ENCODE peak calls at places on chromosomes 6 and 20, in eight cellular contexts. One of them, this sample, is unnamed.

GRCh38 chr6:158184598-158184997 is 16.4 kb downstream of the GTF2H5 start:
- DNase-seq in psoas muscle: no peak
- DNase-seq in left ventricle myocardium inferior: no peak
- DNase-seq in bronchial epithelial cell: no peak
- DNase-seq in GM13976: no peak
- DNase-seq in progenitor cell of endocrine pancreas: no peak
- DNase-seq in stomach: no peak
- DNase-seq in AG09309: no peak
- DNase-seq in this sample: no peak

GRCh38 chr6:153595903-153596302 is 443.1 kb upstream of the OPRM1 start:
- DNase-seq in stomach: no peak
- DNase-seq in bronchial epithelial cell: peak; percentile 81
- DNase-seq in GM13976: no peak
- DNase-seq in progenitor cell of endocrine pancreas: no peak
- DNase-seq in left ventricle myocardium inferior: no peak
- DNase-seq in psoas muscle: no peak
- DNase-seq in AG09309: no peak
- DNase-seq in this sample: no peak

GRCh38 chr6:118012944-118013343 is 105.9 kb downstream of the SLC35F1 start:
- DNase-seq in left ventricle myocardium inferior: no peak
- DNase-seq in psoas muscle: no peak
- DNase-seq in stomach: no peak
- DNase-seq in AG09309: no peak
- DNase-seq in GM13976: no peak
- DNase-seq in progenitor cell of endocrine pancreas: no peak
- DNase-seq in bronchial epithelial cell: no peak
- DNase-seq in this sample: no peak

GRCh38 chr6:145904878-145905277 is 59.3 kb downstream of the SHPRH start:
- DNase-seq in AG09309: no peak
- DNase-seq in GM13976: no peak
- DNase-seq in psoas muscle: no peak
- DNase-seq in left ventricle myocardium inferior: no peak
- DNase-seq in bronchial epithelial cell: no peak
- DNase-seq in stomach: no peak
- DNase-seq in progenitor cell of endocrine pancreas: no peak
- DNase-seq in this sample: no peak

GRCh38 chr6:27505209-27506027 is 32.5 kb upstream of the ZNF184 start:
- DNase-seq in left ventricle myocardium inferior: no peak
- DNase-seq in psoas muscle: no peak
- DNase-seq in progenitor cell of endocrine pancreas: no peak
- DNase-seq in GM13976: no peak
- DNase-seq in stomach: no peak
- DNase-seq in bronchial epithelial cell: peak; percentile 88
- DNase-seq in AG09309: no peak
- DNase-seq in this sample: peak; percentile 25

GRCh38 chr6:39078695-39079094 is 30.1 kb downstream of the GLP1R start:
- DNase-seq in bronchial epithelial cell: no peak
- DNase-seq in GM13976: peak; percentile 11
- DNase-seq in AG09309: no peak
- DNase-seq in progenitor cell of endocrine pancreas: no peak
- DNase-seq in left ventricle myocardium inferior: no peak
- DNase-seq in psoas muscle: no peak
- DNase-seq in stomach: no peak
- DNase-seq in this sample: no peak

GRCh38 chr6:53410508-53411258 is 61.9 kb upstream of the ELOVL5 start:
- DNase-seq in stomach: peak; percentile 33
- DNase-seq in progenitor cell of endocrine pancreas: no peak
- DNase-seq in bronchial epithelial cell: peak; percentile 38
- DNase-seq in psoas muscle: peak; percentile 33
- DNase-seq in GM13976: peak; percentile 54
- DNase-seq in AG09309: no peak
- DNase-seq in left ventricle myocardium inferior: peak; percentile 42
- DNase-seq in this sample: peak; percentile 52

GRCh38 chr20:56157530-56158203 is 90.9 kb upstream of the MC3R start:
- DNase-seq in psoas muscle: no peak
- DNase-seq in stomach: no peak
- DNase-seq in AG09309: no peak
- DNase-seq in left ventricle myocardium inferior: no peak
- DNase-seq in bronchial epithelial cell: no peak
- DNase-seq in GM13976: no peak
- DNase-seq in progenitor cell of endocrine pancreas: no peak
- DNase-seq in this sample: no peak

GRCh38 chr6:73774311-73774766 is 78.3 kb downstream of the CD109 start:
- DNase-seq in psoas muscle: no peak
- DNase-seq in bronchial epithelial cell: peak; percentile 71
- DNase-seq in GM13976: no peak
- DNase-seq in AG09309: peak; percentile 92
- DNase-seq in left ventricle myocardium inferior: peak; percentile 48
- DNase-seq in stomach: no peak
- DNase-seq in progenitor cell of endocrine pancreas: no peak
- DNase-seq in this sample: no peak

GRCh38 chr6:3819161-3820110 is 29.7 kb upstream of the FAM50B start:
- DNase-seq in progenitor cell of endocrine pancreas: no peak
- DNase-seq in bronchial epithelial cell: no peak
- DNase-seq in GM13976: no peak
- DNase-seq in left ventricle myocardium inferior: no peak
- DNase-seq in psoas muscle: no peak
- DNase-seq in AG09309: no peak
- DNase-seq in stomach: no peak
- DNase-seq in this sample: no peak

GRCh38 chr6:127532991-127533390 is 13.9 kb upstream of the MTCL3 start:
- DNase-seq in progenitor cell of endocrine pancreas: no peak
- DNase-seq in GM13976: no peak
- DNase-seq in left ventricle myocardium inferior: no peak
- DNase-seq in AG09309: no peak
- DNase-seq in bronchial epithelial cell: peak; percentile 36
- DNase-seq in stomach: no peak
- DNase-seq in psoas muscle: no peak
- DNase-seq in this sample: no peak

DNA sequence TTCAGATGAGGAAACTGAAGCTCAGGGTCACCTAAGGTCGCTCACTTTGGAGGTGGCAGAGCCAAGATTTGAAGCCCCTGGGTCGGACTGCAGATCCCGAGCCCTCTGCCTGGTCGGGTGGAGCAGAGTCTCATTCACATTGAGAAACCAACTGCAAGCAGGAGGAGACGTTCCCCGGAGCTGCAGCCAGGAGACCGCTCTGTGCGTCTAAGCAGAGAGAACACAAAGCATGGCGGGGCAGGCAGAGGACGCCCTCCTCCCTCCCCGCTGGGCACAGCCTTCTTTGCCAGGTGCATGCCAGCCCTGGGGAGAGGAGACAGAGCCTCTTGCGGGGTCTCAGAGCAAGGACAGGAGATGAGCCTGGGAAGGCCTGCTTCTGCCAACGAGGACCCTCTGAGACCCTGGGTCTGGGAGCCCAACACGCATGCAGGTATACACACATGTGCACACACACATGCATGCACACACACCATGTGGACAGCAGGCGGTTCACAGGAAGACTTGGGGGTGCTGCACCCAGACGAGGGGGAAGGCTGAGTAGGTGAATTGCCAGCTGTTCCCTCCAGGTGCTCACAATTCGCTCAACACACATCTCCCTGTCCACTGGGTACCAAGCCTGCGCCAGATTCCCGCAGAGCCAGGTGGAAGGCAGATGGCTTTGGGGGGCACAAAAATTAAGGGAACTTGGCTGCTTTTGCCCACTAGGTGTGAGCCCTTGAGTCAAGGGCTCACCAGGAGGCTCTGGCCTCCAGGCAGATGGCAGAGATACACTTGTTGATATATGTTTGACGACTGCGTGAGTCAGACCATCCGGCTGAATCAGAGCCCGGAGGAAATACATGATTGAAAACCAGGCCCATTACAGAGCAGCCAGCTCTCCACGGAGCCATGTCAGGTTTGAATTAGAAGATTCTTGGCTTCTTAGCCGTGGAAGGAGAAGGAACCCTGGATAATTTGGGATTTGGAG is 5.5 kb upstream of the NTSR1 start:
- DNase-seq in bronchial epithelial cell: peak; percentile 91
- DNase-seq in GM13976: no peak
- DNase-seq in stomach: peak; percentile 33
- DNase-seq in left ventricle myocardium inferior: no peak
- DNase-seq in AG09309: peak; percentile 64
- DNase-seq in psoas muscle: no peak
- DNase-seq in progenitor cell of endocrine pancreas: no peak
- DNase-seq in this sample: no peak
- TF ChIP-seq CTCF in bronchial epithelial cell: peak; percentile 49
- TF ChIP-seq CTCF in GM13976: no peak
- TF ChIP-seq CTCF in stomach: no peak
- TF ChIP-seq CTCF in left ventricle myocardium inferior: no peak
- TF ChIP-seq CTCF in AG09309: peak; percentile 58
- TF ChIP-seq CTCF in psoas muscle: no peak
- TF ChIP-seq CTCF in progenitor cell of endocrine pancreas: no peak
- TF ChIP-seq CTCF in this sample: no peak

GRCh38 chr6:70551566-70551965 is 15.2 kb upstream of the SDHAF4 start:
- DNase-seq in left ventricle myocardium inferior: no peak
- DNase-seq in GM13976: no peak
- DNase-seq in AG09309: no peak
- DNase-seq in progenitor cell of endocrine pancreas: no peak
- DNase-seq in psoas muscle: no peak
- DNase-seq in stomach: no peak
- DNase-seq in bronchial epithelial cell: no peak
- DNase-seq in this sample: no peak

GRCh38 chr6:70547905-70548304 is 18.8 kb upstream of the SDHAF4 start:
- DNase-seq in bronchial epithelial cell: no peak
- DNase-seq in left ventricle myocardium inferior: no peak
- DNase-seq in AG09309: no peak
- DNase-seq in GM13976: no peak
- DNase-seq in psoas muscle: no peak
- DNase-seq in progenitor cell of endocrine pancreas: no peak
- DNase-seq in stomach: no peak
- DNase-seq in this sample: no peak

GRCh38 chr6:70552974-70553373 is 13.8 kb upstream of the SDHAF4 start:
- DNase-seq in progenitor cell of endocrine pancreas: no peak
- DNase-seq in bronchial epithelial cell: no peak
- DNase-seq in stomach: no peak
- DNase-seq in AG09309: no peak
- DNase-seq in GM13976: no peak
- DNase-seq in psoas muscle: no peak
- DNase-seq in left ventricle myocardium inferior: no peak
- DNase-seq in this sample: no peak

GRCh38 chr6:70549327-70549726 is 17.4 kb upstream of the SDHAF4 start:
- DNase-seq in progenitor cell of endocrine pancreas: no peak
- DNase-seq in GM13976: no peak
- DNase-seq in psoas muscle: no peak
- DNase-seq in AG09309: peak; percentile 13
- DNase-seq in left ventricle myocardium inferior: no peak
- DNase-seq in bronchial epithelial cell: no peak
- DNase-seq in stomach: no peak
- DNase-seq in this sample: no peak

GRCh38 chr6:70547313-70547712 is 19.4 kb upstream of the SDHAF4 start:
- DNase-seq in left ventricle myocardium inferior: no peak
- DNase-seq in bronchial epithelial cell: peak; percentile 11
- DNase-seq in AG09309: peak; percentile 35
- DNase-seq in progenitor cell of endocrine pancreas: no peak
- DNase-seq in psoas muscle: no peak
- DNase-seq in GM13976: no peak
- DNase-seq in stomach: no peak
- DNase-seq in this sample: no peak
- TF ChIP-seq CTCF in left ventricle myocardium inferior: peak; percentile 61
- TF ChIP-seq CTCF in bronchial epithelial cell: peak; percentile 13
- TF ChIP-seq CTCF in AG09309: peak; percentile 74
- TF ChIP-seq CTCF in progenitor cell of endocrine pancreas: peak; percentile 51
- TF ChIP-seq CTCF in psoas muscle: peak; percentile 67
- TF ChIP-seq CTCF in GM13976: peak; percentile 13
- TF ChIP-seq CTCF in stomach: no peak
- TF ChIP-seq CTCF in this sample: peak; percentile 44

DNA sequence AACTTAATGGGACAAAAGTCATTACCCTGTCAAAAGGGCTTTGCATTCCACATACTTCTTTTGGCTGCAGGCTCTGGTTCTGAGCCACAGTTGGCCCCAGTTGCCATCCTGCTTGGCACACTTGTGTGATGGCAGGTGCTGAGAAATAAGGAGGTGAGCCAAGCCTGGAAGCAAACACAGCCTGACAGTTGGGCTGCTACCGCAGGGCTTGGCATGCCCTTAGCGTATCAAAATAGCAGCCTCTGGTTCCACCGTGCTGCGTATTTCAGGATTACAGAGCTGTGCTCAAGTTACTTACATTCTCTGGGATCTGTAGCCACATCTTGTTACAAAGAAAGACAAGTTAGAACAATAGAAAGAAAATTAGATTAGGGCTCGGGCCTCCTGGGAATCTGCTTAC is 11.1 kb downstream of the MTHFD1L start:
- DNase-seq in psoas muscle: peak; percentile 55
- DNase-seq in stomach: peak; percentile 85
- DNase-seq in GM13976: no peak
- DNase-seq in progenitor cell of endocrine pancreas: no peak
- DNase-seq in AG09309: no peak
- DNase-seq in left ventricle myocardium inferior: peak; percentile 63
- DNase-seq in bronchial epithelial cell: no peak
- DNase-seq in this sample: no peak
- TF ChIP-seq CTCF in psoas muscle: peak; percentile 19
- TF ChIP-seq CTCF in stomach: no peak
- TF ChIP-seq CTCF in GM13976: no peak
- TF ChIP-seq CTCF in progenitor cell of endocrine pancreas: no peak
- TF ChIP-seq CTCF in AG09309: no peak
- TF ChIP-seq CTCF in left ventricle myocardium inferior: peak; percentile 48
- TF ChIP-seq CTCF in bronchial epithelial cell: no peak
- TF ChIP-seq CTCF in this sample: no peak

GRCh38 chr6:41798901-41799300 is 11.4 kb downstream of the TOMM6 start:
- DNase-seq in left ventricle myocardium inferior: no peak
- DNase-seq in AG09309: no peak
- DNase-seq in psoas muscle: no peak
- DNase-seq in bronchial epithelial cell: no peak
- DNase-seq in stomach: no peak
- DNase-seq in GM13976: no peak
- DNase-seq in progenitor cell of endocrine pancreas: no peak
- DNase-seq in this sample: no peak

GRCh38 chr6:41805830-41806774 is 18.6 kb downstream of the TOMM6 start:
- DNase-seq in left ventricle myocardium inferior: no peak
- DNase-seq in stomach: no peak
- DNase-seq in bronchial epithelial cell: no peak
- DNase-seq in progenitor cell of endocrine pancreas: no peak
- DNase-seq in psoas muscle: no peak
- DNase-seq in GM13976: no peak
- DNase-seq in AG09309: no peak
- DNase-seq in this sample: no peak

GRCh38 chr6:41799517-41799916 is 12.0 kb downstream of the TOMM6 start:
- DNase-seq in left ventricle myocardium inferior: no peak
- DNase-seq in progenitor cell of endocrine pancreas: no peak
- DNase-seq in AG09309: no peak
- DNase-seq in stomach: no peak
- DNase-seq in bronchial epithelial cell: no peak
- DNase-seq in psoas muscle: no peak
- DNase-seq in GM13976: no peak
- DNase-seq in this sample: no peak

GRCh38 chr6:41796474-41796873 is 9.0 kb downstream of the TOMM6 start:
- DNase-seq in left ventricle myocardium inferior: no peak
- DNase-seq in AG09309: no peak
- DNase-seq in stomach: no peak
- DNase-seq in GM13976: no peak
- DNase-seq in psoas muscle: no peak
- DNase-seq in bronchial epithelial cell: no peak
- DNase-seq in progenitor cell of endocrine pancreas: no peak
- DNase-seq in this sample: no peak

DNA sequence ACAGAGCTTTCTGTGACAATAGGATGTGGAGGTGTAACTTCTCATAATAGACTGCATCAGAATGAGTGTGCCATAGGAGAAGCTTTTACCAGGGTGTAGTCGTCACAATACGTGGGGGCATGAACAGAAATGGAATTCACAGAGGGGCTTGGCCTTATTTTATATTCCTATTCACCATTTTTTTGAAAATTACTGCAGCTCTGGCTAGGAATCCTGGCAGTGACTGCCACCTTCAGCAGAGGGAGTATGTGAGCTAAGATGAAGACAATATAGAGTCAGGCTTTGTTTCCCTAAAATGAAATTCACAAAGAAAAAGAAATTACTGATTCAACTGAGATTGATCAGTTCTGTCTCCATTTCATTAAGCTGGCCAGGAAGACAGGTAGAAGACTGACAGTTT is 13.9 kb downstream of the TOMM6 start:
- DNase-seq in left ventricle myocardium inferior: no peak
- DNase-seq in GM13976: no peak
- DNase-seq in stomach: no peak
- DNase-seq in bronchial epithelial cell: peak; percentile 26
- DNase-seq in progenitor cell of endocrine pancreas: no peak
- DNase-seq in AG09309: no peak
- DNase-seq in psoas muscle: no peak
- DNase-seq in this sample: no peak
- TF ChIP-seq CTCF in left ventricle myocardium inferior: peak; percentile 51
- TF ChIP-seq CTCF in GM13976: peak; percentile 48
- TF ChIP-seq CTCF in stomach: no peak
- TF ChIP-seq CTCF in bronchial epithelial cell: peak; percentile 59
- TF ChIP-seq CTCF in progenitor cell of endocrine pancreas: peak; percentile 40
- TF ChIP-seq CTCF in AG09309: peak; percentile 71
- TF ChIP-seq CTCF in psoas muscle: no peak
- TF ChIP-seq CTCF in this sample: peak; percentile 48